ENCODE peak calls at places on chromosomes 11 and 22, in five cellular contexts. R is fibroblast of pulmonary artery, W is fibroblast of mammary gland, P is HCT116, O is GM10248. J is an unnamed sample.

GRCh38 chr11:112363527-112363926 is 102.9 kb upstream of the PLET1 start:
- DNase-seq in P (no peak), O (no peak), W (peak), R (peak), J (peak)

GRCh38 chr11:17457361-17458104 is 19.1 kb downstream of the ABCC8 start:
- DNase-seq in W (no peak), O (no peak), P (no peak), R (no peak), J (no peak)

GRCh38 chr22:35411112-35411511 is 11.2 kb downstream of the MCM5 start:
- DNase-seq in P (no peak), W (no peak), O (peak), R (no peak), J (no peak)

GRCh38 chr11:77353131-77353530 is 51.6 kb upstream of the GDPD4 start:
- DNase-seq in W (no peak), R (no peak), O (no peak), P (no peak), J (no peak)

GRCh38 chr11:83035070-83035854 is 36.4 kb downstream of the RAB30 start:
- DNase-seq in O (no peak), R (peak), P (no peak), W (peak), J (no peak)

GRCh38 chr22:47053013-47053864 is 290.8 kb downstream of the TBC1D22A start:
- DNase-seq in O (no peak), R (no peak), P (no peak), W (no peak), J (no peak)

GRCh38 chr11:35216962-35217667 is 78.1 kb downstream of the CD44 start:
- DNase-seq in R (no peak), P (no peak), O (no peak), W (no peak), J (no peak)

GRCh38 chr11:12893787-12894672 is 115.1 kb upstream of the RASSF10 start:
- DNase-seq in R (peak), P (peak), O (peak), W (peak), J (peak)

GRCh38 chr11:20467458-20468185 is 80.1 kb downstream of the PRMT3 start:
- DNase-seq in O (no peak), R (no peak), P (no peak), W (no peak), J (no peak)

GRCh38 chr11:111707039-111707690 is 59.0 kb downstream of the PPP2R1B start:
- DNase-seq in W (peak), O (no peak), P (no peak), R (peak), J (peak)

GRCh38 chr11:15737326-15737725 is 619.0 kb downstream of the SOX6 start:
- DNase-seq in R (no peak), W (no peak), P (no peak), O (no peak), J (no peak)

GRCh38 chr11:57072640-57073039 is 83.9 kb downstream of the OR5AK2 start:
- DNase-seq in W (peak), P (peak), R (peak), O (no peak), J (peak)

GRCh38 chr11:1881442-1882264 is 10.0 kb downstream of the PRR33 start:
- DNase-seq in P (no peak), R (no peak), O (no peak), W (peak), J (no peak)

GRCh38 chr11:122676638-122677037 is 21.1 kb downstream of the UBASH3B start:
- DNase-seq in O (no peak), R (no peak), W (no peak), P (peak), J (no peak)

GRCh38 chr11:3080733-3081385 is 23.6 kb upstream of the CARS1 start:
- DNase-seq in O (no peak), R (no peak), W (no peak), P (no peak), J (no peak)

GRCh38 chr11:84503503-84503902 is 1123.6 kb downstream of the DLG2 start:
- DNase-seq in R (no peak), O (no peak), P (no peak), W (no peak), J (no peak)

GRCh38 chr11:61018059-61018458 is 46.6 kb downstream of the CD6 start:
- DNase-seq in R (no peak), P (no peak), O (no peak), W (no peak), J (no peak)

GRCh38 chr11:64750361-64751054 is 6.6 kb upstream of the RASGRP2 start:
- DNase-seq in W (no peak), O (no peak), R (no peak), P (no peak), J (no peak)

GRCh38 chr11:65887723-65888162 is 528 bp downstream of the FIBP start:
- DNase-seq in P (no peak), R (no peak), W (peak), O (no peak), J (no peak)

GRCh38 chr22:45087802-45088201 is 75.9 kb upstream of the NUP50 start:
- DNase-seq in R (no peak), O (no peak), W (no peak), P (no peak), J (no peak)

GRCh38 chr11:36510567-36511020 is 522 bp upstream of the TRAF6 start:
- DNase-seq in P (no peak), O (peak), W (peak), R (peak), J (no peak)
- TF ChIP-seq CTCF in P (no peak), O (no peak), W (no peak), R (no peak), J (no peak)

GRCh38 chr22:25777411-25777810 is 35.4 kb downstream of the MYO18B start:
- DNase-seq in P (no peak), O (no peak), R (no peak), W (no peak), J (no peak)

GRCh38 chr22:25775501-25775900 is 33.5 kb downstream of the MYO18B start:
- DNase-seq in R (no peak), O (no peak), W (peak), P (no peak), J (no peak)

GRCh38 chr22:25777870-25778269 is 35.9 kb downstream of the MYO18B start:
- DNase-seq in O (peak), R (peak), W (peak), P (peak), J (no peak)

GRCh38 chr22:25772288-25772687 is 30.3 kb downstream of the MYO18B start:
- DNase-seq in P (no peak), W (no peak), R (no peak), O (no peak), J (no peak)

GRCh38 chr22:25774575-25775026 is 32.6 kb downstream of the MYO18B start:
- DNase-seq in W (no peak), O (peak), R (no peak), P (no peak), J (no peak)
- TF ChIP-seq CTCF in W (peak), O (peak), R (peak), P (peak), J (peak)

GRCh38 chr11:91790346-91790745 is 434.3 kb upstream of the FAT3 start:
- DNase-seq in W (no peak), P (no peak), O (no peak), R (no peak), J (no peak)
- TF ChIP-seq CTCF in W (no peak), P (no peak), O (no peak), R (no peak), J (no peak)

GRCh38 chr11:32489464-32489863 is 54.1 kb upstream of the WT1 start:
- DNase-seq in O (no peak), R (no peak), P (no peak), W (no peak), J (no peak)
- TF ChIP-seq CTCF in O (no peak), R (peak), P (peak), W (no peak), J (no peak)

DNA sequence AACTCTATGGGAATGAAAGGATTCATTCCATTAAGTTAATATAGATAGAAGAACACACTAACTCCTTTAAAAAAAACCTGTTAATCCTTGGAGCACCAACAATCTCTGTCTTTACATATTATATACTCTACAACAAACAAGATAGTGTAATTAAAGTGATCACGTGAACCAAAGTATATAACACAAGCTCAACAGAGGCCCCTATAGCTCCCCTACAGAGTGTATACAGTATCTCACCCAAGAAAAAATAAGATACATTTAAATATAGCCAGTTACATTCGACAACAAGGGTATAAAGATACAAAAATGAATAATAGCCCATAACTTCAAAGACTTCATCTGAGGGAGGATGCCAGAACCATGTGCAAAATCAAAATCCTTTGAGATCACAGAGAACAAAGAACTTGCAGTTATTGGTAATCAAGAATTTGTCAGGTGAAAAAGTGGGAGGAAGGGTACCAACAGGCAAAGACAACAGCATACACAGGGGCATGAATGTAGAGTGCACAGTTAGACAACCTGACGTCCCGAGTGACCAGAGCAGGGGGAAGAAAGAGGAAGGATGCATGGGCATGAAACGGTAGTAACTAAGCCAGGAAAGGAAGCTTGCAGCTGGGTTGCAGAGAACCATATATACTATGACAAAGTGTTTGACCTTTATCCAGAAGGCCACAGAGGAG is 4.7 kb downstream of the FCHSD2 start:
- DNase-seq in O (no peak), P (no peak), R (no peak), W (no peak), J (no peak)
- TF ChIP-seq CTCF in O (no peak), P (peak), R (no peak), W (no peak), J (no peak)

GRCh38 chr11:104343578-104343977 is 179.6 kb upstream of the PDGFD start:
- DNase-seq in P (peak), O (no peak), R (peak), W (peak), J (no peak)
- TF ChIP-seq CTCF in P (peak), O (peak), R (peak), W (peak), J (peak)

DNA sequence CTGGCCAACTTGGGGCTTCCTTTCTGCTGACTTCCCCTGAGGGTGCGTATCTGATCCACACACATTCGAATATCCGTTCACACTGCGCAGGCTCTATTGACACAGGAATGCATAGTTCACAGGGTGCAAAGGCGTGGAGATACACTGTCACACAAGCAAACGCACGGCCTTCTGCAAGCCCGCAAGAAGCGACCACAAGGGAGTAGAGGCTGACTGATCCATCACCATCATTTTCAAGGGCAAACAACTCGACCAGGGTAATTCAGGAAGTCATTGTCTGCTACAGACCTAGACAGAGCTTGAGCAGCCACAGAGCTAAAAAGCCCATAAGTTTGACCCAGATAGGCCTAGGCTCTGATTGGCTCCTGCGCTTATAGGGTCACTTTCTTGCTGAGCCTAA is 392.3 kb downstream of the MN1 start:
- DNase-seq in W (peak), R (no peak), P (no peak), O (no peak), J (no peak)
- TF ChIP-seq CTCF in W (peak), R (no peak), P (peak), O (no peak), J (peak)

GRCh38 chr11:88544656-88545280 is 207.2 kb upstream of the CTSC start:
- DNase-seq in P (no peak), O (no peak), W (peak), R (no peak), J (no peak)
- TF ChIP-seq CTCF in P (no peak), O (no peak), W (no peak), R (no peak), J (no peak)